ENCODE peak calls at places on chromosomes 13 and 19, in ten cellular contexts. One of them, this sample, is unnamed.
A peak's percentile ranks its signal among the peaks of the same experiment; 100 is the strongest.

GRCh38 chr19:37872383-37872782 is 34.0 kb downstream of the WDR87 start:
- DNase-seq in KG1: no peak
- DNase-seq in fibroblast of mammary gland: peak; percentile 9
- DNase-seq in astrocyte of the spinal cord: no peak
- DNase-seq in effector CD4-positive, alpha-beta T cell: no peak
- DNase-seq in NB4: no peak
- DNase-seq in SHP77: no peak
- DNase-seq in skeletal muscle cell: no peak
- DNase-seq in B cell: no peak
- DNase-seq in AG08395: no peak
- DNase-seq in this sample: no peak

GRCh38 chr13:76153239-76153638 is 517.1 kb downstream of the LMO7 start:
- DNase-seq in B cell: no peak
- DNase-seq in SHP77: no peak
- DNase-seq in NB4: no peak
- DNase-seq in astrocyte of the spinal cord: no peak
- DNase-seq in AG08395: no peak
- DNase-seq in fibroblast of mammary gland: no peak
- DNase-seq in effector CD4-positive, alpha-beta T cell: no peak
- DNase-seq in skeletal muscle cell: no peak
- DNase-seq in KG1: no peak
- DNase-seq in this sample: no peak

GRCh38 chr19:2977686-2978466 is 512 bp downstream of the TLE6 start:
- DNase-seq in AG08395: no peak
- DNase-seq in B cell: no peak
- DNase-seq in NB4: peak; percentile 21
- DNase-seq in effector CD4-positive, alpha-beta T cell: no peak
- DNase-seq in skeletal muscle cell: no peak
- DNase-seq in KG1: no peak
- DNase-seq in fibroblast of mammary gland: no peak
- DNase-seq in SHP77: no peak
- DNase-seq in astrocyte of the spinal cord: no peak
- DNase-seq in this sample: no peak

GRCh38 chr19:41997121-41997850 is 3.3 kb upstream of the ATP1A3 start:
- DNase-seq in AG08395: peak; percentile 79
- DNase-seq in skeletal muscle cell: no peak
- DNase-seq in NB4: peak; percentile 48
- DNase-seq in astrocyte of the spinal cord: peak; percentile 16
- DNase-seq in B cell: no peak
- DNase-seq in KG1: no peak
- DNase-seq in SHP77: peak; percentile 78
- DNase-seq in fibroblast of mammary gland: peak; percentile 22
- DNase-seq in effector CD4-positive, alpha-beta T cell: peak; percentile 30
- DNase-seq in this sample: peak; percentile 74

GRCh38 chr19:4367336-4367723 is 24.0 kb downstream of the MPND start:
- DNase-seq in SHP77: no peak
- DNase-seq in B cell: no peak
- DNase-seq in fibroblast of mammary gland: no peak
- DNase-seq in AG08395: no peak
- DNase-seq in skeletal muscle cell: no peak
- DNase-seq in effector CD4-positive, alpha-beta T cell: no peak
- DNase-seq in NB4: no peak
- DNase-seq in KG1: no peak
- DNase-seq in astrocyte of the spinal cord: no peak
- DNase-seq in this sample: no peak

GRCh38 chr13:60583196-60583908 is 186.3 kb downstream of the TDRD3 start:
- DNase-seq in fibroblast of mammary gland: peak; percentile 89
- DNase-seq in SHP77: no peak
- DNase-seq in effector CD4-positive, alpha-beta T cell: no peak
- DNase-seq in KG1: no peak
- DNase-seq in astrocyte of the spinal cord: peak; percentile 79
- DNase-seq in NB4: peak; percentile 93
- DNase-seq in AG08395: peak; percentile 63
- DNase-seq in B cell: no peak
- DNase-seq in skeletal muscle cell: no peak
- DNase-seq in this sample: no peak

GRCh38 chr13:20824762-20825161 is 51.0 kb upstream of the EEF1AKMT1 start:
- DNase-seq in KG1: no peak
- DNase-seq in B cell: no peak
- DNase-seq in effector CD4-positive, alpha-beta T cell: no peak
- DNase-seq in AG08395: peak; percentile 34
- DNase-seq in astrocyte of the spinal cord: peak; percentile 38
- DNase-seq in SHP77: no peak
- DNase-seq in NB4: no peak
- DNase-seq in skeletal muscle cell: no peak
- DNase-seq in fibroblast of mammary gland: peak; percentile 21
- DNase-seq in this sample: no peak

GRCh38 chr19:47075179-47075811 is 26.9 kb upstream of the TMEM160 start:
- DNase-seq in astrocyte of the spinal cord: no peak
- DNase-seq in KG1: peak; percentile 24
- DNase-seq in fibroblast of mammary gland: no peak
- DNase-seq in AG08395: no peak
- DNase-seq in skeletal muscle cell: no peak
- DNase-seq in NB4: peak; percentile 66
- DNase-seq in B cell: no peak
- DNase-seq in effector CD4-positive, alpha-beta T cell: no peak
- DNase-seq in SHP77: no peak
- DNase-seq in this sample: no peak

GRCh38 chr13:48126944-48127814 is 32.3 kb upstream of the MED4 start:
- DNase-seq in B cell: peak; percentile 46
- DNase-seq in astrocyte of the spinal cord: peak; percentile 76
- DNase-seq in effector CD4-positive, alpha-beta T cell: peak; percentile 23
- DNase-seq in fibroblast of mammary gland: peak; percentile 80
- DNase-seq in SHP77: no peak
- DNase-seq in KG1: peak; percentile 65
- DNase-seq in skeletal muscle cell: peak; percentile 32
- DNase-seq in NB4: peak; percentile 81
- DNase-seq in AG08395: peak; percentile 73
- DNase-seq in this sample: peak; percentile 7

GRCh38 chr13:79625517-79625916 is 144.6 kb downstream of the NDFIP2 start:
- DNase-seq in SHP77: no peak
- DNase-seq in effector CD4-positive, alpha-beta T cell: no peak
- DNase-seq in NB4: no peak
- DNase-seq in skeletal muscle cell: no peak
- DNase-seq in KG1: no peak
- DNase-seq in B cell: no peak
- DNase-seq in fibroblast of mammary gland: no peak
- DNase-seq in AG08395: no peak
- DNase-seq in astrocyte of the spinal cord: no peak
- DNase-seq in this sample: no peak

GRCh38 chr19:2973229-2973628 is 4.1 kb upstream of the TLE6 start:
- DNase-seq in skeletal muscle cell: peak; percentile 31
- DNase-seq in astrocyte of the spinal cord: no peak
- DNase-seq in KG1: no peak
- DNase-seq in AG08395: no peak
- DNase-seq in NB4: no peak
- DNase-seq in fibroblast of mammary gland: peak; percentile 63
- DNase-seq in effector CD4-positive, alpha-beta T cell: no peak
- DNase-seq in SHP77: no peak
- DNase-seq in B cell: no peak
- DNase-seq in this sample: no peak

GRCh38 chr13:105278797-105279425 is 1256.6 kb downstream of the EFNB2 start:
- DNase-seq in SHP77: no peak
- DNase-seq in skeletal muscle cell: no peak
- DNase-seq in AG08395: no peak
- DNase-seq in NB4: no peak
- DNase-seq in B cell: no peak
- DNase-seq in KG1: no peak
- DNase-seq in fibroblast of mammary gland: no peak
- DNase-seq in astrocyte of the spinal cord: no peak
- DNase-seq in effector CD4-positive, alpha-beta T cell: no peak
- DNase-seq in this sample: peak; percentile 18

GRCh38 chr13:43684947-43685725 is 101.6 kb downstream of the ENOX1 start:
- DNase-seq in NB4: no peak
- DNase-seq in KG1: no peak
- DNase-seq in effector CD4-positive, alpha-beta T cell: no peak
- DNase-seq in SHP77: no peak
- DNase-seq in astrocyte of the spinal cord: no peak
- DNase-seq in skeletal muscle cell: peak; percentile 2
- DNase-seq in fibroblast of mammary gland: no peak
- DNase-seq in B cell: no peak
- DNase-seq in AG08395: no peak
- DNase-seq in this sample: no peak

GRCh38 chr13:48804836-48805601 is 151.3 kb downstream of the CYSLTR2 start:
- DNase-seq in astrocyte of the spinal cord: peak; percentile 78
- DNase-seq in B cell: no peak
- DNase-seq in AG08395: peak; percentile 18
- DNase-seq in KG1: no peak
- DNase-seq in NB4: peak; percentile 25
- DNase-seq in fibroblast of mammary gland: peak; percentile 76
- DNase-seq in effector CD4-positive, alpha-beta T cell: no peak
- DNase-seq in SHP77: no peak
- DNase-seq in skeletal muscle cell: no peak
- DNase-seq in this sample: no peak

GRCh38 chr13:99969368-99969933 is 2.1 kb downstream of the ZIC5 start:
- DNase-seq in skeletal muscle cell: no peak
- DNase-seq in B cell: no peak
- DNase-seq in AG08395: no peak
- DNase-seq in NB4: no peak
- DNase-seq in astrocyte of the spinal cord: no peak
- DNase-seq in KG1: no peak
- DNase-seq in fibroblast of mammary gland: no peak
- DNase-seq in effector CD4-positive, alpha-beta T cell: no peak
- DNase-seq in SHP77: no peak
- DNase-seq in this sample: peak; percentile 25

GRCh38 chr19:50568321-50569022 is at the start of gene LRRC4B:
- DNase-seq in NB4: no peak
- DNase-seq in effector CD4-positive, alpha-beta T cell: no peak
- DNase-seq in B cell: no peak
- DNase-seq in skeletal muscle cell: no peak
- DNase-seq in astrocyte of the spinal cord: no peak
- DNase-seq in SHP77: no peak
- DNase-seq in AG08395: no peak
- DNase-seq in fibroblast of mammary gland: no peak
- DNase-seq in KG1: no peak
- DNase-seq in this sample: no peak

GRCh38 chr19:48169974-48170803 is at the start of the genes LIG1 and ZSWIM9:
- DNase-seq in KG1: peak; percentile 96
- DNase-seq in AG08395: peak; percentile 97
- DNase-seq in fibroblast of mammary gland: peak; percentile 92
- DNase-seq in SHP77: peak; percentile 92
- DNase-seq in skeletal muscle cell: peak; percentile 83
- DNase-seq in astrocyte of the spinal cord: peak; percentile 96
- DNase-seq in NB4: peak; percentile 100
- DNase-seq in B cell: peak; percentile 89
- DNase-seq in effector CD4-positive, alpha-beta T cell: peak; percentile 88
- DNase-seq in this sample: peak; percentile 87

GRCh38 chr13:21033224-21033855 is 28.0 kb downstream of the LATS2 start:
- DNase-seq in SHP77: no peak
- DNase-seq in B cell: no peak
- DNase-seq in AG08395: peak; percentile 57
- DNase-seq in astrocyte of the spinal cord: peak; percentile 62
- DNase-seq in NB4: no peak
- DNase-seq in fibroblast of mammary gland: peak; percentile 77
- DNase-seq in skeletal muscle cell: peak; percentile 36
- DNase-seq in KG1: no peak
- DNase-seq in effector CD4-positive, alpha-beta T cell: no peak
- DNase-seq in this sample: no peak

GRCh38 chr13:34416833-34417425 is 525.1 kb upstream of the NBEA start:
- DNase-seq in KG1: no peak
- DNase-seq in skeletal muscle cell: peak; percentile 56
- DNase-seq in astrocyte of the spinal cord: peak; percentile 31
- DNase-seq in fibroblast of mammary gland: peak; percentile 83
- DNase-seq in AG08395: peak; percentile 76
- DNase-seq in SHP77: peak; percentile 52
- DNase-seq in effector CD4-positive, alpha-beta T cell: no peak
- DNase-seq in NB4: no peak
- DNase-seq in B cell: no peak
- DNase-seq in this sample: no peak

GRCh38 chr19:18373892-18374629 is 11.9 kb upstream of the GDF15 start:
- DNase-seq in AG08395: peak; percentile 96
- DNase-seq in effector CD4-positive, alpha-beta T cell: no peak
- DNase-seq in fibroblast of mammary gland: peak; percentile 98
- DNase-seq in B cell: peak; percentile 59
- DNase-seq in KG1: peak; percentile 85
- DNase-seq in NB4: peak; percentile 97
- DNase-seq in SHP77: peak; percentile 91
- DNase-seq in astrocyte of the spinal cord: peak; percentile 99
- DNase-seq in skeletal muscle cell: peak; percentile 96
- DNase-seq in this sample: peak; percentile 75

GRCh38 chr19:19591133-19591825 is 27.2 kb downstream of the PBX4 start:
- DNase-seq in AG08395: peak; percentile 98
- DNase-seq in skeletal muscle cell: peak; percentile 86
- DNase-seq in fibroblast of mammary gland: peak; percentile 98
- DNase-seq in SHP77: no peak
- DNase-seq in NB4: peak; percentile 91
- DNase-seq in effector CD4-positive, alpha-beta T cell: peak; percentile 67
- DNase-seq in astrocyte of the spinal cord: peak; percentile 89
- DNase-seq in KG1: no peak
- DNase-seq in B cell: peak; percentile 59
- DNase-seq in this sample: no peak

GRCh38 chr13:48976677-48977625 is 1.2 kb downstream of the FNDC3A start:
- DNase-seq in fibroblast of mammary gland: peak; percentile 35
- DNase-seq in KG1: peak; percentile 55
- DNase-seq in AG08395: no peak
- DNase-seq in skeletal muscle cell: peak; percentile 7
- DNase-seq in effector CD4-positive, alpha-beta T cell: no peak
- DNase-seq in NB4: peak; percentile 21
- DNase-seq in astrocyte of the spinal cord: peak; percentile 42
- DNase-seq in SHP77: peak; percentile 82
- DNase-seq in B cell: no peak
- DNase-seq in this sample: no peak

GRCh38 chr19:31290926-31291590 is 58.2 kb downstream of the TSHZ3 start:
- DNase-seq in astrocyte of the spinal cord: peak; percentile 16
- DNase-seq in KG1: no peak
- DNase-seq in skeletal muscle cell: no peak
- DNase-seq in B cell: no peak
- DNase-seq in effector CD4-positive, alpha-beta T cell: no peak
- DNase-seq in AG08395: no peak
- DNase-seq in NB4: no peak
- DNase-seq in fibroblast of mammary gland: no peak
- DNase-seq in SHP77: no peak
- DNase-seq in this sample: no peak

GRCh38 chr19:51325161-51325979 is 13.9 kb downstream of the IGLON5 start:
- DNase-seq in B cell: no peak
- DNase-seq in astrocyte of the spinal cord: no peak
- DNase-seq in skeletal muscle cell: no peak
- DNase-seq in NB4: peak; percentile 25
- DNase-seq in KG1: no peak
- DNase-seq in AG08395: no peak
- DNase-seq in SHP77: no peak
- DNase-seq in effector CD4-positive, alpha-beta T cell: no peak
- DNase-seq in fibroblast of mammary gland: no peak
- DNase-seq in this sample: no peak

GRCh38 chr19:39679056-39679790 is 23.5 kb downstream of the LGALS16 start:
- DNase-seq in fibroblast of mammary gland: no peak
- DNase-seq in skeletal muscle cell: no peak
- DNase-seq in NB4: no peak
- DNase-seq in effector CD4-positive, alpha-beta T cell: no peak
- DNase-seq in KG1: no peak
- DNase-seq in astrocyte of the spinal cord: no peak
- DNase-seq in SHP77: no peak
- DNase-seq in B cell: no peak
- DNase-seq in AG08395: no peak
- DNase-seq in this sample: no peak

This sample was measured in endothelial cell.